ENCODE peak calls at places on chromosomes 16 and 17, in four cellular contexts. G is K562, J is GM12878, E is HepG2. T is an unnamed sample.

GRCh38 chr16:48498761-48499600 is 111.0 kb downstream of the N4BP1 start:
- DNase-seq in G (no peak), J (no peak), E (peak; percentile 35), T (no peak)

GRCh38 chr17:42276609-42277341 is 584 bp upstream of the STAT5B start:
- DNase-seq in G (peak; percentile 67), J (no peak), E (peak; percentile 73), T (peak; percentile 19)

GRCh38 chr17:19647697-19648474 is 665 bp upstream of the ALDH3A2 start:
- DNase-seq in G (no peak), J (peak; percentile 9), E (peak; percentile 37), T (peak; percentile 56)

GRCh38 chr17:6439951-6440350 is 4.3 kb upstream of the PIMREG start:
- DNase-seq in G (no peak), J (no peak), E (peak; percentile 8), T (no peak)

GRCh38 chr17:44267818-44268490 is at the start of gene SLC4A1:
- DNase-seq in G (peak; percentile 83), J (no peak), E (no peak), T (no peak)

GRCh38 chr16:19396555-19397011 is 21.1 kb upstream of the TMC5 start:
- DNase-seq in G (no peak), J (no peak), E (no peak), T (no peak)

GRCh38 chr17:65666869-65667268 is 105.4 kb upstream of the AXIN2 start:
- DNase-seq in G (no peak), J (no peak), E (no peak), T (no peak)

GRCh38 chr17:28071179-28071578 is 28.7 kb downstream of the NLK start:
- DNase-seq in G (no peak), J (no peak), E (no peak), T (no peak)

GRCh38 chr17:57597531-57598453 is 147.3 kb downstream of the CCDC182 start:
- DNase-seq in G (peak; percentile 61), J (no peak), E (peak; percentile 67), T (peak; percentile 78)

GRCh38 chr17:76408037-76408849 is 23.8 kb downstream of the SPHK1 start:
- DNase-seq in G (peak; percentile 52), J (no peak), E (peak; percentile 62), T (peak; percentile 67)

GRCh38 chr16:11297492-11298142 is 16.5 kb upstream of the PRM1 start:
- DNase-seq in G (peak; percentile 73), J (peak; percentile 92), E (peak; percentile 67), T (no peak)

GRCh38 chr16:3508736-3509135 is 7.9 kb downstream of the CLUAP1 start:
- DNase-seq in G (no peak), J (no peak), E (no peak), T (no peak)

GRCh38 chr16:50862818-50863672 is 121.2 kb downstream of the CYLD start:
- DNase-seq in G (no peak), J (no peak), E (no peak), T (no peak)

GRCh38 chr16:86050111-86050510 is 151.1 kb downstream of the IRF8 start:
- DNase-seq in G (no peak), J (no peak), E (no peak), T (no peak)

GRCh38 chr17:46044286-46044928 is 45.4 kb downstream of the STH start:
- DNase-seq in G (peak; percentile 59), J (no peak), E (peak; percentile 83), T (peak; percentile 72)

GRCh38 chr17:64784353-64784798 is 122.3 kb upstream of the SMURF2 start:
- DNase-seq in G (no peak), J (no peak), E (no peak), T (no peak)

GRCh38 chr16:31265329-31266245 is 5.8 kb downstream of the ITGAM start:
- DNase-seq in G (peak; percentile 3), J (peak; percentile 79), E (no peak), T (no peak)

GRCh38 chr17:348692-349425 is 3.7 kb downstream of the RPH3AL start:
- DNase-seq in G (no peak), J (no peak), E (peak; percentile 81), T (no peak)

GRCh38 chr17:28344011-28344410 is 8.4 kb downstream of the TNFAIP1 start:
- DNase-seq in G (no peak), J (no peak), E (no peak), T (no peak)

GRCh38 chr17:59634632-59635561 is 15.2 kb downstream of the CLTC start:
- DNase-seq in G (no peak), J (no peak), E (no peak), T (no peak)

GRCh38 chr16:66473654-66474519 is 46.8 kb downstream of the BEAN1 start:
- DNase-seq in G (no peak), J (no peak), E (no peak), T (no peak)

DNA sequence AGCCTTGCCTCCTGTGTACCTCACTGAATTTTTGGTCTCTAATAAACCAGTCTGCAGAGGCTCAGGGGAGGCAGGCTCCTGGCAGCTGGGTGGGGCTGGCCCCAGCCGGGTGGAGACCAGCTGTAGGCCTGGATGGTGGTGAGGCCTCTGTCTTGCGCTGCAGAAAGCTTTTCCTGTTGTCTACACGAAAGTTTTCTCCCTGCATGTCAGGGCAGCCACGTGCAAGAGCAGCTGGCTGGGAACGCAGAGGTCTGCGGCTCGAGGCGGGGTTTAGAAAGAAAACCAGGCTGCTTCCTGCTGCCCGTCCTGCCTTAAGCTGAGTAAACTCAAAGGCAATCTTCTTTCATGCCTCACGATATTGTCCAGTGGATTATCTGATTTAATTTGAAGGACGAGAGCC is 2.4 kb downstream of the SERPINF1 start:
- DNase-seq in G (peak; percentile 20), J (no peak), E (no peak), T (no peak)
- TF ChIP-seq FOXK2 in G (no peak), J (no peak), E (no peak), T (no peak)

GRCh38 chr16:84649511-84649861 is 1.2 kb downstream of the KLHL36 start:
- DNase-seq in G (no peak), J (no peak), E (no peak), T (no peak)

GRCh38 chr16:84650062-84650991 is 2.0 kb downstream of the KLHL36 start:
- DNase-seq in G (no peak), J (no peak), E (peak; percentile 44), T (no peak)

GRCh38 chr16:84654238-84654637 is 5.9 kb downstream of the KLHL36 start:
- DNase-seq in G (no peak), J (no peak), E (no peak), T (no peak)

GRCh38 chr16:84654998-84655397 is 6.7 kb downstream of the KLHL36 start:
- DNase-seq in G (no peak), J (no peak), E (no peak), T (no peak)

DNA sequence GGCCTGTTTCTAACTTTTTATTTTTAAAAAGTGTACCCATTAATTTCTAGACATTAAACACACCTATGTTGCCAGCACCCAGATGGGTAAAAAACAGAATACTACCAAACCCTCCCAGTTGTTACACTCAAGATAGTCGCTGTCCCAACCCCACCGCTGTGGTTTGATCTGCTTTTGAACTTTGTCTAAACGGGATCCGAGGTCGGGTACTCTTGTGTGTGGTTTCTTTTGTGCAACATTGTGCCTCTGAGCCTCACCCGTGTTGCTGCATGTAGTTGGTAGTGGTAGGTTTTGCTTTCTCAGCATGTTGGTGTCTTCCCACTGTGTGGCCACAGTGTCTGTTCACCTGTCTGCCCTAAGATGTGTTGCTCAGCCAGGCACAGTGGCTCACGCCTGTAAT is 4.3 kb downstream of the KLHL36 start:
- DNase-seq in G (no peak), J (no peak), E (no peak), T (no peak)
- TF ChIP-seq FOXK2 in G (no peak), J (no peak), E (no peak), T (no peak)

GRCh38 chr16:87953308-87954208 is 2.3 kb downstream of the BANP start:
- DNase-seq in G (no peak), J (no peak), E (no peak), T (no peak)

GRCh38 chr16:87952751-87953150 is 1.5 kb downstream of the BANP start:
- DNase-seq in G (no peak), J (no peak), E (no peak), T (no peak)

GRCh38 chr16:87954826-87955225 is 3.6 kb downstream of the BANP start:
- DNase-seq in G (no peak), J (no peak), E (no peak), T (no peak)

GRCh38 chr16:87955302-87956168 is 4.3 kb downstream of the BANP start:
- DNase-seq in G (no peak), J (no peak), E (no peak), T (no peak)

DNA sequence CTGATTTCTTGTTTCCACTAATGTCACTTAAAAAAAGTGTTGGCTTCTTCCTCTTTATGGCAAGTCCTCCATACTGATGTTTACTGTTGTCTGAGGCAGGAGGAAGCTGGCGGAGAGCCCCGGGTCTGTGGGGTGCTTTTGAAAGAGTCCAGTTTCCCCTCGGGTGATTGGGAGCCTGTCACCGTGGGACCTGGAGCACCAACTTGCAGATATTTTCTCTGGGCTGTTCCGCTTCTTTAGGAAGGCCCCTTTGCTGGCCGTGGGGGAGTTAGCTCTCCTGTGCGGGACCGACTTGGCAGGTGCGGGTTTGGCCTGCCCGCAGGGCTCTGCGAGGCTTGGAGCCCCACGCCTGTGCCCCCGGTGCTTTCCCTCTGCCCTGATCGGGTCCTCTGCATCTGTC is 3.1 kb downstream of the BANP start:
- DNase-seq in G (no peak), J (no peak), E (no peak), T (no peak)
- TF ChIP-seq FOXK2 in G (no peak), J (no peak), E (no peak), T (no peak)

DNA sequence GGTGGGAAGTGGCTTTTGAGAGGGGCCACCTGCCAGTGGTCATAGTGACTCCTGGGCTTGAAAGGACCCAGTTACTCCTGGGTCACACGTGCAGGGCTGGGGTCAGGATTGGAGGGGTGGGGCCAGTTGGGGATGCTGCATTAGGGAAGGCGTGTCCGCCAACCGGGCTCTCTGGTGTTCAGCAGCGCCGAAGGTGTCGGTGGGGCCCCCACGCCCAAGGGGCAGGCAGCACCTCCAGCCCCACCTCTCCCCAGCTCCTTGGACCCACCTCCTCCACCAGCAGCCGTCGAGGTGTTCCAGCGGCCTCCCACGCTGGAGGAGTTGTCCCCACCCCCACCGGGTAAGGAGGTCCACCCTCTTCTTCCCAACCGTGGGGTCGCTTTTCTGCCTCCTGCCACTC is 9.5 kb downstream of the ABI3 start:
- DNase-seq in G (peak; percentile 24), J (no peak), E (no peak), T (no peak)
- TF ChIP-seq FOXK2 in G (no peak), J (no peak), E (no peak), T (no peak)

T was measured in HEK293T.